ENCODE peak calls at places on chromosomes 3 and 15, in seven cellular contexts. P is AG08396, M is A549, N is GM23338, T is C1 segment of cervical spinal cord, D is GDM1, O is SW 1271. R is an unnamed sample.

GRCh38 chr3:37554364-37554763 is 307.3 kb upstream of the CTDSPL start:
- DNase-seq in N (peak; percentile 77), D (no peak), P (no peak), M (no peak), O (no peak), T (no peak), R (no peak)

GRCh38 chr3:81958967-81959625 is 197.7 kb upstream of the GBE1 start:
- DNase-seq in T (no peak), M (no peak), O (no peak), P (no peak), D (no peak), N (no peak), R (no peak)

GRCh38 chr3:18713576-18713951 is 288.4 kb upstream of the SATB1 start:
- DNase-seq in P (no peak), N (no peak), T (no peak), M (no peak), D (no peak), O (no peak), R (no peak)

GRCh38 chr3:15205934-15206661 is at the start of gene CAPN7:
- DNase-seq in O (no peak), N (peak; percentile 88), P (peak; percentile 98), T (no peak), D (no peak), M (peak; percentile 87), R (peak; percentile 95)

GRCh38 chr3:178078933-178079332 is 457.3 kb upstream of the KCNMB2 start:
- DNase-seq in P (no peak), M (no peak), T (no peak), N (peak; percentile 10), O (no peak), D (no peak), R (no peak)

GRCh38 chr3:177431525-177432255 is 234.4 kb upstream of the TBL1XR1 start:
- DNase-seq in N (peak; percentile 24), O (no peak), P (no peak), D (no peak), M (no peak), T (no peak), R (no peak)

GRCh38 chr15:78077053-78077859 is at the start of gene TBC1D2B:
- DNase-seq in O (no peak), D (peak; percentile 53), N (peak; percentile 81), T (peak; percentile 42), M (peak; percentile 55), P (peak; percentile 80), R (peak; percentile 62)

GRCh38 chr3:151579571-151580270 is 118.9 kb upstream of the IGSF10 start:
- DNase-seq in O (no peak), P (no peak), M (no peak), D (no peak), T (no peak), N (no peak), R (no peak)

GRCh38 chr15:59456114-59456513 is 18.1 kb downstream of the FAM81A start:
- DNase-seq in P (no peak), O (no peak), T (no peak), D (no peak), M (no peak), N (no peak), R (no peak)

GRCh38 chr3:73060302-73060723 is 1.1 kb upstream of the EBLN2 start:
- DNase-seq in O (no peak), N (no peak), T (no peak), M (no peak), D (no peak), P (no peak), R (no peak)

GRCh38 chr3:125055165-125055912 is 458 bp downstream of the HEG1 start:
- DNase-seq in T (no peak), D (no peak), N (peak; percentile 40), P (peak; percentile 65), O (no peak), M (no peak), R (no peak)